ENCODE peak calls at places on chromosomes 16 and 17, in six cellular contexts. Q, X, I, T, M and A are unnamed samples. For H3K4me1, the result is how much of the 10 kb centered on the place peaks cover.

GRCh38 chr16:13110124-13110796 is 208.9 kb downstream of the SHISA9 start:
- DNase-seq in I (no peak), X (no peak), T (no peak), Q (no peak), M (no peak), A (no peak)

GRCh38 chr17:4631836-4632582 is 9.5 kb downstream of the ALOX15 start:
- DNase-seq in X (no peak), Q (no peak), T (no peak), M (no peak), I (peak), A (no peak)

GRCh38 chr17:45123930-45124796 is 8.2 kb downstream of the PLCD3 start:
- DNase-seq in X (peak), I (no peak), M (no peak), T (peak), Q (peak), A (no peak)

GRCh38 chr16:57109500-57110105 is 17.2 kb downstream of the CPNE2 start:
- DNase-seq in X (no peak), I (no peak), M (no peak), T (no peak), Q (no peak), A (no peak)

GRCh38 chr16:31427441-31428276 is 501 bp downstream of the COX6A2 start:
- DNase-seq in Q (no peak), I (peak), M (peak), X (peak), T (peak), A (peak)

GRCh38 chr17:325270-325976 is 27.2 kb downstream of the RPH3AL start:
- DNase-seq in X (peak), M (no peak), Q (no peak), I (peak), T (no peak), A (no peak)

GRCh38 chr17:58391302-58391984 is 25.9 kb downstream of the RNF43 start:
- DNase-seq in I (peak), M (no peak), X (no peak), T (peak), Q (peak), A (no peak)

GRCh38 chr16:2340564-2341455 is at the start of gene ABCA3:
- DNase-seq in I (peak), Q (peak), M (peak), T (peak), X (peak), A (peak)

GRCh38 chr16:29975811-29976511 is 2.3 kb downstream of the TAOK2 start:
- DNase-seq in M (no peak), X (peak), Q (no peak), I (no peak), T (no peak), A (no peak)

GRCh38 chr17:29240477-29240876 is 6.2 kb upstream of the CRYBA1 start:
- DNase-seq in X (no peak), I (no peak), Q (no peak), M (no peak), T (no peak), A (no peak)

GRCh38 chr16:3029499-3030127 is 5.8 kb downstream of the THOC6 start:
- DNase-seq in I (no peak), M (no peak), T (no peak), X (no peak), Q (no peak), A (no peak)

GRCh38 chr16:71848622-71849021 is 2.8 kb downstream of the ATXN1L start:
- DNase-seq in T (no peak), M (no peak), X (no peak), I (no peak), Q (no peak), A (no peak)

GRCh38 chr16:87778476-87778829 is 12.7 kb upstream of the KLHDC4 start:
- DNase-seq in M (no peak), I (no peak), T (no peak), Q (no peak), X (no peak), A (no peak)

GRCh38 chr16:21656795-21657768 is 4.7 kb upstream of the IGSF6 start:
- DNase-seq in X (no peak), M (peak), T (peak), I (no peak), Q (peak), A (no peak)
- H3K4me1 ChIP-seq in X (half or more), M (under half), T (under half), I (under half), Q (under half), A (under half)

GRCh38 chr17:42405963-42406495 is 17.0 kb downstream of the CAVIN1 start:
- DNase-seq in M (peak), X (peak), T (peak), I (peak), Q (no peak), A (peak)
- H3K4me1 ChIP-seq in M (under half), X (half or more), T (under half), I (half or more), Q (half or more), A (under half)

DNA sequence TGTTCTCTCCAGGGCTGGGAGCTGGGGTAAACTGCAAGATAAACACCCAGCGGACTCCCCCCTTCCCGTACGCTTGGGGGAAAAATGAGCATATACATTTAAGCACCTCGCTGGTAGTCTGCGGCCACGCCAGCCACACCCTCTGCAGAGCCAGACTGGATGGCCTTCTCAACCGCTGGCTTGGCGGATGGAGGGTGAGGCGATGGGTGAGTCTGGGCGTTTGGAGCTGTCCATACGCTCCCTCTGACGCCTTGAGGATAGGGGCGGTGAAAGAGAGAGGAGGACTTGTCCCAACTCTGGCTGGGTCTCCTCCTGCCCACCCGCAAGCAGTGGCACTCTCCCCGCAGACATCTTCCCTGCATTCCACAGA is 1.0 kb downstream of the ITGA3 start:
- DNase-seq in X (no peak), M (no peak), Q (no peak), T (peak), I (no peak), A (no peak)
- H3K4me1 ChIP-seq in X (half or more), M (under half), Q (half or more), T (under half), I (half or more), A (under half)

GRCh38 chr17:57085448-57086068 is 512 bp downstream of the AKAP1 start:
- DNase-seq in X (peak), M (peak), Q (no peak), I (peak), T (peak), A (peak)

GRCh38 chr17:57084361-57084801 is 665 bp upstream of the AKAP1 start:
- DNase-seq in I (no peak), T (no peak), X (no peak), Q (no peak), M (peak), A (no peak)

GRCh38 chr17:57084802-57085447 is at the start of gene AKAP1:
- DNase-seq in T (peak), X (peak), M (peak), I (peak), Q (peak), A (peak)

GRCh38 chr17:57088298-57088697 is 3.3 kb downstream of the AKAP1 start:
- DNase-seq in M (no peak), I (no peak), Q (no peak), X (no peak), T (no peak), A (no peak)

DNA sequence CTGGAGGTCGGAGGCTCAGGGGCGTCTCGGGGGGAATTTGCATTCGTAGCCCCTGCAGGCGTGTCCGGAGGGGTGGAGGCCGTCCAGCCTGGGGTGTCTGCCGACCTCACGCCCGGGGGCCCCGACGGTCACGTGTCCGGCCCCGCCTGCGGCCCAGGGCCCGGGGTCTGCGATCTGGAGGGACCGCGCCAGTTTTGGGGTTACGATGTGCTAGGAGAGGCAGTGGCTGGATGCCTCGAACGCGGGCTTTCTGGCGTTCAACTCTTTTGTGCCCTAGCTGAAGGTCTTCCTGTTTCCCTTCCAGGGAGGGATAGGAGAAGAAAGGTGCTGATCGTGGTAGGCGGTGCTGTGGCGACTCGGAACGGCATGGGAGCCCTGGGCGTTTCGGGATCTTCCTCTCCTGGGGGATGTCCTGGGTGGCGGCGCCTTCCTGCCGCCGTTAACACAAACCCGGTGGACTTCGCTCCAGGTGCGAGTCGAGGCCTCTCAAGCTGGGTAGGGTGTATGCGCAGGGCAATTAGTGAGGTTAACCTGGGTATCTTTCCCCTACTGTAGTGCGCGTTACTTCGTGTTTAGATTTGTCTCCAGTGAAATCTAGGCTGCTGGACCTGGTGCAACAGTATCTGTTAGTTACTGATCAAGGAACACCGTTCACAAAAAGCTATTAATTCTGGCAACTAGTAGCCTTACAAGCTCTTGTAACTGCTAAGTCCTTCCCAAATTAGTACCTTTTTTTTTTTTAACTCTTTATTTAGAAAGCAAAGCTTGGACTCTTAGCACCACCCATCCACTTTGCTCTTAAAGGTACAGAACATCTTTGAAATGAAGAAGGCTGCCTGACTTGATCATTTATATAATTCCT is 1.3 kb downstream of the AKAP1 start:
- DNase-seq in M (peak), Q (no peak), I (peak), X (peak), T (peak), A (peak)
- H3K4me1 ChIP-seq in M (under half), Q (under half), I (under half), X (under half), T (under half), A (under half)

DNA sequence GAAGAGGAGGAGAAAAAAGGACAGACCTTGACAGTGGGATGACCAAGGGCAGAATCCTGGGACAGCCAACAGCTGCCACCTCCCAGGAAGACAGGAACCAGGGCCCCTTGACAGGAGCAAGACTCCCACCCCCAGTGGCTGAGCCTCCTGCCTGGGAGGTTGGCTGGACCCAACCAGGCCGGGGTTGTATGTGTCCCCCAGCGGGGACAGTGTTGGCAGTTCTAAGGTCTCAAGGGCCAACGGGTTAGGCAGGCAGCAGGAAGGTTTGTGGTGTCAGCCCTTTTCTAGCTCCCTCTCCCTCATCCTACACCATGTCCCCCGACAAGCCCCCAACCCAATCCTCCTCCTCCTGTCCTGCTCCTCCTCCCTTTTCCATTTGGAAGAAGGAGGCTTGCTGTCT is 126.2 kb downstream of the MRM1 start:
- DNase-seq in Q (no peak), M (no peak), I (no peak), X (no peak), T (no peak), A (no peak)
- H3K4me1 ChIP-seq in Q (under half), M (half or more), I (under half), X (under half), T (under half), A (half or more)

GRCh38 chr16:85945424-85945751 is 46.4 kb downstream of the IRF8 start:
- DNase-seq in T (no peak), X (no peak), Q (no peak), M (no peak), I (no peak), A (no peak)
- H3K4me1 ChIP-seq in T (under half), X (under half), Q (under half), M (under half), I (under half), A (under half)

GRCh38 chr16:64841071-64841470 is 280.8 kb downstream of the CDH11 start:
- DNase-seq in Q (no peak), X (no peak), I (no peak), M (no peak), T (no peak), A (no peak)

GRCh38 chr16:64846966-64847365 is 274.9 kb downstream of the CDH11 start:
- DNase-seq in X (no peak), I (no peak), T (no peak), Q (no peak), M (no peak), A (no peak)

GRCh38 chr16:64841482-64841881 is 280.4 kb downstream of the CDH11 start:
- DNase-seq in M (no peak), Q (no peak), X (no peak), I (no peak), T (no peak), A (no peak)
- H3K4me1 ChIP-seq in M (under half), Q (under half), X (under half), I (under half), T (under half), A (under half)